ENCODE peak calls at places on chromosomes 1 and 21, in five cellular contexts. One of them, this sample, is unnamed.

GRCh38 chr21:42688841-42689371 is 35.5 kb downstream of the PDE9A start:
- DNase-seq in progenitor cell of endocrine pancreas: no peak
- DNase-seq in stimulated activated CD4-positive, alpha-beta T cell treated with anti-CD3 and anti-CD28 coated beads, Interleukin-1b, Interleukin-23, amount 100 ng/mL, for 24 hours: no peak
- DNase-seq in LoVo: no peak
- DNase-seq in body of pancreas: no peak
- DNase-seq in this sample: no peak

GRCh38 chr21:36127250-36127904 is 7.5 kb upstream of the CBR3 start:
- DNase-seq in progenitor cell of endocrine pancreas: no peak
- DNase-seq in stimulated activated CD4-positive, alpha-beta T cell treated with anti-CD3 and anti-CD28 coated beads, Interleukin-1b, Interleukin-23, amount 100 ng/mL, for 24 hours: no peak
- DNase-seq in LoVo: no peak
- DNase-seq in body of pancreas: no peak
- DNase-seq in this sample: no peak

GRCh38 chr1:184464757-184465156 is 77.9 kb downstream of the C1orf21 start:
- DNase-seq in progenitor cell of endocrine pancreas: no peak
- DNase-seq in stimulated activated CD4-positive, alpha-beta T cell treated with anti-CD3 and anti-CD28 coated beads, Interleukin-1b, Interleukin-23, amount 100 ng/mL, for 24 hours: no peak
- DNase-seq in LoVo: no peak
- DNase-seq in body of pancreas: no peak
- DNase-seq in this sample: no peak

GRCh38 chr1:7284839-7285435 is 486.2 kb upstream of the VAMP3 start:
- DNase-seq in progenitor cell of endocrine pancreas: no peak
- DNase-seq in stimulated activated CD4-positive, alpha-beta T cell treated with anti-CD3 and anti-CD28 coated beads, Interleukin-1b, Interleukin-23, amount 100 ng/mL, for 24 hours: no peak
- DNase-seq in LoVo: no peak
- DNase-seq in body of pancreas: no peak
- DNase-seq in this sample: no peak

GRCh38 chr1:104648269-104648691 is 898.6 kb downstream of the AMY1C start:
- DNase-seq in progenitor cell of endocrine pancreas: no peak
- DNase-seq in stimulated activated CD4-positive, alpha-beta T cell treated with anti-CD3 and anti-CD28 coated beads, Interleukin-1b, Interleukin-23, amount 100 ng/mL, for 24 hours: no peak
- DNase-seq in LoVo: peak; percentile 4
- DNase-seq in body of pancreas: no peak
- DNase-seq in this sample: no peak

GRCh38 chr21:37101384-37101783 is 28.3 kb downstream of the TTC3 start:
- DNase-seq in progenitor cell of endocrine pancreas: no peak
- DNase-seq in stimulated activated CD4-positive, alpha-beta T cell treated with anti-CD3 and anti-CD28 coated beads, Interleukin-1b, Interleukin-23, amount 100 ng/mL, for 24 hours: no peak
- DNase-seq in LoVo: no peak
- DNase-seq in body of pancreas: no peak
- DNase-seq in this sample: no peak

GRCh38 chr1:26297057-26297790 is 9.2 kb downstream of the UBXN11 start:
- DNase-seq in progenitor cell of endocrine pancreas: no peak
- DNase-seq in stimulated activated CD4-positive, alpha-beta T cell treated with anti-CD3 and anti-CD28 coated beads, Interleukin-1b, Interleukin-23, amount 100 ng/mL, for 24 hours: no peak
- DNase-seq in LoVo: no peak
- DNase-seq in body of pancreas: no peak
- DNase-seq in this sample: no peak

GRCh38 chr1:200231787-200232222 is 178.0 kb downstream of the ZNF281 start:
- DNase-seq in progenitor cell of endocrine pancreas: no peak
- DNase-seq in stimulated activated CD4-positive, alpha-beta T cell treated with anti-CD3 and anti-CD28 coated beads, Interleukin-1b, Interleukin-23, amount 100 ng/mL, for 24 hours: no peak
- DNase-seq in LoVo: no peak
- DNase-seq in body of pancreas: no peak
- DNase-seq in this sample: no peak

GRCh38 chr1:204341380-204341779 is 18.3 kb downstream of the PLEKHA6 start:
- DNase-seq in progenitor cell of endocrine pancreas: no peak
- DNase-seq in stimulated activated CD4-positive, alpha-beta T cell treated with anti-CD3 and anti-CD28 coated beads, Interleukin-1b, Interleukin-23, amount 100 ng/mL, for 24 hours: no peak
- DNase-seq in LoVo: no peak
- DNase-seq in body of pancreas: no peak
- DNase-seq in this sample: no peak

GRCh38 chr1:90821152-90821792 is 104.2 kb upstream of the BARHL2 start:
- DNase-seq in progenitor cell of endocrine pancreas: no peak
- DNase-seq in stimulated activated CD4-positive, alpha-beta T cell treated with anti-CD3 and anti-CD28 coated beads, Interleukin-1b, Interleukin-23, amount 100 ng/mL, for 24 hours: no peak
- DNase-seq in LoVo: peak; percentile 40
- DNase-seq in body of pancreas: no peak
- DNase-seq in this sample: no peak

GRCh38 chr1:65066766-65067490 is 81.1 kb upstream of the AK4 start:
- DNase-seq in progenitor cell of endocrine pancreas: peak; percentile 47
- DNase-seq in stimulated activated CD4-positive, alpha-beta T cell treated with anti-CD3 and anti-CD28 coated beads, Interleukin-1b, Interleukin-23, amount 100 ng/mL, for 24 hours: peak; percentile 61
- DNase-seq in LoVo: peak; percentile 85
- DNase-seq in body of pancreas: peak; percentile 94
- DNase-seq in this sample: no peak

GRCh38 chr21:35024475-35024874 is 24.6 kb downstream of the RUNX1 start:
- DNase-seq in progenitor cell of endocrine pancreas: no peak
- DNase-seq in stimulated activated CD4-positive, alpha-beta T cell treated with anti-CD3 and anti-CD28 coated beads, Interleukin-1b, Interleukin-23, amount 100 ng/mL, for 24 hours: no peak
- DNase-seq in LoVo: no peak
- DNase-seq in body of pancreas: no peak
- DNase-seq in this sample: no peak

GRCh38 chr1:222276062-222276461 is 271.8 kb downstream of the HHIPL2 start:
- DNase-seq in progenitor cell of endocrine pancreas: no peak
- DNase-seq in stimulated activated CD4-positive, alpha-beta T cell treated with anti-CD3 and anti-CD28 coated beads, Interleukin-1b, Interleukin-23, amount 100 ng/mL, for 24 hours: no peak
- DNase-seq in LoVo: no peak
- DNase-seq in body of pancreas: peak; percentile 61
- DNase-seq in this sample: no peak

GRCh38 chr1:234270581-234271242 is 102.5 kb upstream of the COA6 start:
- DNase-seq in progenitor cell of endocrine pancreas: no peak
- DNase-seq in stimulated activated CD4-positive, alpha-beta T cell treated with anti-CD3 and anti-CD28 coated beads, Interleukin-1b, Interleukin-23, amount 100 ng/mL, for 24 hours: no peak
- DNase-seq in LoVo: no peak
- DNase-seq in body of pancreas: no peak
- DNase-seq in this sample: no peak

GRCh38 chr1:37471345-37472231 is 2.8 kb upstream of the ZC3H12A start:
- DNase-seq in progenitor cell of endocrine pancreas: no peak
- DNase-seq in stimulated activated CD4-positive, alpha-beta T cell treated with anti-CD3 and anti-CD28 coated beads, Interleukin-1b, Interleukin-23, amount 100 ng/mL, for 24 hours: no peak
- DNase-seq in LoVo: peak; percentile 85
- DNase-seq in body of pancreas: peak; percentile 84
- DNase-seq in this sample: no peak

GRCh38 chr1:109792056-109792831 is 28.5 kb upstream of the EPS8L3 start:
- DNase-seq in progenitor cell of endocrine pancreas: no peak
- DNase-seq in stimulated activated CD4-positive, alpha-beta T cell treated with anti-CD3 and anti-CD28 coated beads, Interleukin-1b, Interleukin-23, amount 100 ng/mL, for 24 hours: no peak
- DNase-seq in LoVo: peak; percentile 41
- DNase-seq in body of pancreas: peak; percentile 65
- DNase-seq in this sample: no peak

GRCh38 chr21:44929799-44930542 is 9.3 kb upstream of the ITGB2 start:
- DNase-seq in progenitor cell of endocrine pancreas: no peak
- DNase-seq in stimulated activated CD4-positive, alpha-beta T cell treated with anti-CD3 and anti-CD28 coated beads, Interleukin-1b, Interleukin-23, amount 100 ng/mL, for 24 hours: no peak
- DNase-seq in LoVo: no peak
- DNase-seq in body of pancreas: peak; percentile 1
- DNase-seq in this sample: no peak

GRCh38 chr1:59383963-59384362 is 87.1 kb downstream of the FGGY start:
- DNase-seq in progenitor cell of endocrine pancreas: no peak
- DNase-seq in stimulated activated CD4-positive, alpha-beta T cell treated with anti-CD3 and anti-CD28 coated beads, Interleukin-1b, Interleukin-23, amount 100 ng/mL, for 24 hours: no peak
- DNase-seq in LoVo: no peak
- DNase-seq in body of pancreas: no peak
- DNase-seq in this sample: no peak

GRCh38 chr1:183218981-183219621 is 33.0 kb downstream of the LAMC2 start:
- DNase-seq in progenitor cell of endocrine pancreas: no peak
- DNase-seq in stimulated activated CD4-positive, alpha-beta T cell treated with anti-CD3 and anti-CD28 coated beads, Interleukin-1b, Interleukin-23, amount 100 ng/mL, for 24 hours: peak; percentile 8
- DNase-seq in LoVo: no peak
- DNase-seq in body of pancreas: peak; percentile 10
- DNase-seq in this sample: no peak

GRCh38 chr1:65524931-65525296 is 104.4 kb downstream of the LEPR start:
- DNase-seq in progenitor cell of endocrine pancreas: no peak
- DNase-seq in stimulated activated CD4-positive, alpha-beta T cell treated with anti-CD3 and anti-CD28 coated beads, Interleukin-1b, Interleukin-23, amount 100 ng/mL, for 24 hours: no peak
- DNase-seq in LoVo: no peak
- DNase-seq in body of pancreas: no peak
- DNase-seq in this sample: no peak

GRCh38 chr1:2300851-2301606 is 72.9 kb downstream of the SKI start:
- DNase-seq in progenitor cell of endocrine pancreas: no peak
- DNase-seq in stimulated activated CD4-positive, alpha-beta T cell treated with anti-CD3 and anti-CD28 coated beads, Interleukin-1b, Interleukin-23, amount 100 ng/mL, for 24 hours: peak; percentile 79
- DNase-seq in LoVo: no peak
- DNase-seq in body of pancreas: peak; percentile 85
- DNase-seq in this sample: no peak

GRCh38 chr21:43189936-43190335 is 21.1 kb downstream of the CRYAA start:
- DNase-seq in progenitor cell of endocrine pancreas: no peak
- DNase-seq in stimulated activated CD4-positive, alpha-beta T cell treated with anti-CD3 and anti-CD28 coated beads, Interleukin-1b, Interleukin-23, amount 100 ng/mL, for 24 hours: no peak
- DNase-seq in LoVo: no peak
- DNase-seq in body of pancreas: no peak
- DNase-seq in this sample: no peak

GRCh38 chr21:15841856-15842564 is 112.2 kb downstream of the USP25 start:
- DNase-seq in progenitor cell of endocrine pancreas: no peak
- DNase-seq in stimulated activated CD4-positive, alpha-beta T cell treated with anti-CD3 and anti-CD28 coated beads, Interleukin-1b, Interleukin-23, amount 100 ng/mL, for 24 hours: no peak
- DNase-seq in LoVo: no peak
- DNase-seq in body of pancreas: no peak
- DNase-seq in this sample: no peak

GRCh38 chr1:207221934-207222351 is 99.5 kb upstream of the CD55 start:
- DNase-seq in progenitor cell of endocrine pancreas: no peak
- DNase-seq in stimulated activated CD4-positive, alpha-beta T cell treated with anti-CD3 and anti-CD28 coated beads, Interleukin-1b, Interleukin-23, amount 100 ng/mL, for 24 hours: no peak
- DNase-seq in LoVo: no peak
- DNase-seq in body of pancreas: no peak
- DNase-seq in this sample: no peak

GRCh38 chr1:93437976-93438605 is 9.8 kb upstream of the FNBP1L start:
- DNase-seq in progenitor cell of endocrine pancreas: no peak
- DNase-seq in stimulated activated CD4-positive, alpha-beta T cell treated with anti-CD3 and anti-CD28 coated beads, Interleukin-1b, Interleukin-23, amount 100 ng/mL, for 24 hours: no peak
- DNase-seq in LoVo: peak; percentile 69
- DNase-seq in body of pancreas: no peak
- DNase-seq in this sample: no peak

GRCh38 chr21:45366476-45366875 is 38.5 kb upstream of the COL18A1 start:
- DNase-seq in progenitor cell of endocrine pancreas: no peak
- DNase-seq in stimulated activated CD4-positive, alpha-beta T cell treated with anti-CD3 and anti-CD28 coated beads, Interleukin-1b, Interleukin-23, amount 100 ng/mL, for 24 hours: no peak
- DNase-seq in LoVo: no peak
- DNase-seq in body of pancreas: no peak
- DNase-seq in this sample: no peak

GRCh38 chr1:187070076-187070475 is 241.3 kb downstream of the PLA2G4A start:
- DNase-seq in progenitor cell of endocrine pancreas: no peak
- DNase-seq in stimulated activated CD4-positive, alpha-beta T cell treated with anti-CD3 and anti-CD28 coated beads, Interleukin-1b, Interleukin-23, amount 100 ng/mL, for 24 hours: no peak
- DNase-seq in LoVo: no peak
- DNase-seq in body of pancreas: no peak
- DNase-seq in this sample: no peak

GRCh38 chr1:245823408-245824147 is 668.8 kb downstream of the KIF26B start:
- DNase-seq in progenitor cell of endocrine pancreas: no peak
- DNase-seq in stimulated activated CD4-positive, alpha-beta T cell treated with anti-CD3 and anti-CD28 coated beads, Interleukin-1b, Interleukin-23, amount 100 ng/mL, for 24 hours: no peak
- DNase-seq in LoVo: no peak
- DNase-seq in body of pancreas: no peak
- DNase-seq in this sample: no peak

GRCh38 chr1:68590473-68590872 is 93.6 kb upstream of the DEPDC1 start:
- DNase-seq in progenitor cell of endocrine pancreas: no peak
- DNase-seq in stimulated activated CD4-positive, alpha-beta T cell treated with anti-CD3 and anti-CD28 coated beads, Interleukin-1b, Interleukin-23, amount 100 ng/mL, for 24 hours: no peak
- DNase-seq in LoVo: no peak
- DNase-seq in body of pancreas: no peak
- DNase-seq in this sample: no peak

GRCh38 chr1:30729906-30730305 is 6.5 kb upstream of the MATN1 start:
- DNase-seq in progenitor cell of endocrine pancreas: no peak
- DNase-seq in stimulated activated CD4-positive, alpha-beta T cell treated with anti-CD3 and anti-CD28 coated beads, Interleukin-1b, Interleukin-23, amount 100 ng/mL, for 24 hours: no peak
- DNase-seq in LoVo: no peak
- DNase-seq in body of pancreas: no peak
- DNase-seq in this sample: no peak

GRCh38 chr1:212218911-212219310 is 66.3 kb upstream of the PPP2R5A start:
- DNase-seq in progenitor cell of endocrine pancreas: no peak
- DNase-seq in stimulated activated CD4-positive, alpha-beta T cell treated with anti-CD3 and anti-CD28 coated beads, Interleukin-1b, Interleukin-23, amount 100 ng/mL, for 24 hours: no peak
- DNase-seq in LoVo: no peak
- DNase-seq in body of pancreas: no peak
- DNase-seq in this sample: no peak

GRCh38 chr1:43312638-43313515 is 12.1 kb downstream of the TIE1 start:
- DNase-seq in progenitor cell of endocrine pancreas: no peak
- DNase-seq in stimulated activated CD4-positive, alpha-beta T cell treated with anti-CD3 and anti-CD28 coated beads, Interleukin-1b, Interleukin-23, amount 100 ng/mL, for 24 hours: no peak
- DNase-seq in LoVo: no peak
- DNase-seq in body of pancreas: no peak
- DNase-seq in this sample: no peak

GRCh38 chr1:226708967-226709396 is 30.1 kb downstream of the ITPKB start:
- DNase-seq in progenitor cell of endocrine pancreas: no peak
- DNase-seq in stimulated activated CD4-positive, alpha-beta T cell treated with anti-CD3 and anti-CD28 coated beads, Interleukin-1b, Interleukin-23, amount 100 ng/mL, for 24 hours: no peak
- DNase-seq in LoVo: no peak
- DNase-seq in body of pancreas: no peak
- DNase-seq in this sample: no peak

This sample was measured in D721Med.